ENCODE peak calls at places on chromosomes 4 and X, in five cellular contexts. M, J, N, Z and E are unnamed samples.

GRCh38 chrX:8139713-8140112 is 31.4 kb downstream of the VCX2 start:
- DNase-seq in N (no peak), Z (no peak), J (no peak), M (no peak), E (no peak)

GRCh38 chrX:153966283-153966688 is 5.3 kb downstream of the HCFC1 start:
- DNase-seq in M (no peak), N (no peak), Z (peak), J (no peak), E (no peak)

GRCh38 chr4:97841512-97841911 is 301.8 kb downstream of the STPG2 start:
- DNase-seq in N (no peak), Z (no peak), M (no peak), J (no peak), E (no peak)

GRCh38 chr4:20760053-20760452 is 59.8 kb downstream of the PACRGL start:
- DNase-seq in J (peak), N (no peak), M (no peak), Z (no peak), E (no peak)

GRCh38 chr4:24640433-24640832 is 56.1 kb upstream of the DHX15 start:
- DNase-seq in J (no peak), M (no peak), Z (no peak), N (no peak), E (no peak)

GRCh38 chr4:30938956-30939528 is 218.9 kb downstream of the PCDH7 start:
- DNase-seq in J (no peak), M (no peak), N (no peak), Z (no peak), E (no peak)

GRCh38 chr4:8162625-8163024 is 4.0 kb upstream of the ABLIM2 start:
- DNase-seq in M (no peak), N (no peak), J (no peak), Z (no peak), E (no peak)

GRCh38 chrX:85859426-85859825 is 187.9 kb downstream of the CHM start:
- DNase-seq in J (no peak), N (no peak), Z (no peak), M (peak), E (no peak)

GRCh38 chr4:8731364-8731763 is 138.8 kb downstream of the CPZ start:
- DNase-seq in J (peak), N (no peak), Z (no peak), M (no peak), E (no peak)

GRCh38 chr4:41881931-41882621 is 53.2 kb upstream of the TMEM33 start:
- DNase-seq in Z (no peak), N (no peak), M (peak), J (peak), E (no peak)

GRCh38 chr4:103996059-103996458 is 276.3 kb upstream of the TACR3 start:
- DNase-seq in M (no peak), Z (no peak), J (peak), N (no peak), E (no peak)

GRCh38 chr4:62917649-62918048 is 1491.6 kb downstream of the TECRL start:
- DNase-seq in N (no peak), M (no peak), J (no peak), Z (no peak), E (no peak)

GRCh38 chrX:96140796-96141195 is 543.8 kb upstream of the DIAPH2 start:
- DNase-seq in M (no peak), J (no peak), Z (no peak), N (no peak), E (no peak)

GRCh38 chr4:156496797-156497196 is 474.8 kb downstream of the PDGFC start:
- DNase-seq in Z (no peak), J (no peak), M (no peak), N (no peak), E (no peak)

GRCh38 chrX:15269618-15270521 is at the start of gene ASB9:
- DNase-seq in J (peak), M (peak), Z (peak), N (no peak), E (no peak)

GRCh38 chrX:73127700-73128241 is 48.5 kb upstream of the PABPC1L2A start:
- DNase-seq in J (peak), N (no peak), Z (peak), M (no peak), E (no peak)

GRCh38 chr4:79917246-79917645 is 155.8 kb downstream of the ANTXR2 start:
- DNase-seq in N (peak), Z (peak), M (no peak), J (peak), E (peak)

GRCh38 chr4:102535398-102536082 is 34.4 kb downstream of the NFKB1 start:
- DNase-seq in Z (no peak), J (no peak), N (no peak), M (no peak), E (no peak)

GRCh38 chr4:151408630-151409469 is at the start of gene FHIP1A:
- DNase-seq in M (peak), N (peak), Z (peak), J (peak), E (peak)

GRCh38 chr4:146637853-146638800 is 566 bp upstream of the POU4F2 start:
- DNase-seq in N (no peak), J (peak), Z (peak), M (peak), E (no peak)
- H3K4me3 ChIP-seq in N (no peak), J (peak), Z (peak), M (peak), E (no peak)

DNA sequence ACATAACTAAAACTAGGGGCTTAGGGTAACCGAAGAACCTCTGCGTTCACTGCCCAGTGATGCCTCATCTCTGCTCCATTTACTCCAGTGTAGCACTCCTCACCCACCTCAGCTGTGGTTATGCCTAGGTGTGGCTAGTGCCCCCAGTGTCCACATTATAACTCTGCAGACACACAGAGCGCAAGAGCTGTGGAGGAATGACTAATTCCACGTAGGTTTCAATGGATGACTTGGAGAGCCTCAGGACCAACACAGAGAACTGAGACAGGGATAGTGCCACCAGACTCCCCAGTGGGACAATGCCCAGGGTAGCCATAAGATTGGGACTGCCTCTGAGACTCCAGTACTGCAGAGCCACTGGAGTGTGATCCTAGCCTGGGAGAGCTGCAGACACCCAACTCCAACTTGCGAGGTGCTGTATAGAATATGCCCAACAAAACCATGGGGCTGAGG is 542.4 kb upstream of the DIPK2B start:
- DNase-seq in N (no peak), Z (no peak), J (peak), M (peak), E (no peak)
- TF ChIP-seq CTCF in N (peak), Z (no peak), J (peak), M (peak), E (peak)

GRCh38 chr4:139265654-139266053 is 14.4 kb downstream of the MGARP start:
- DNase-seq in J (no peak), N (no peak), M (no peak), Z (no peak), E (no peak)

GRCh38 chr4:139266208-139266582 is 13.8 kb downstream of the MGARP start:
- DNase-seq in N (no peak), Z (no peak), J (no peak), M (no peak), E (no peak)

GRCh38 chr4:139266583-139267257 is 13.3 kb downstream of the MGARP start:
- DNase-seq in J (peak), Z (peak), M (peak), N (peak), E (peak)

GRCh38 chr4:139267301-139267700 is 12.7 kb downstream of the MGARP start:
- DNase-seq in J (no peak), M (no peak), Z (no peak), N (no peak), E (no peak)
- H3K4me3 ChIP-seq in J (peak), M (no peak), Z (no peak), N (no peak), E (no peak)

GRCh38 chrX:48083212-48083611 is 11.8 kb upstream of the ZNF630 start:
- DNase-seq in N (no peak), M (peak), J (peak), Z (peak), E (no peak)
- TF ChIP-seq CTCF in N (peak), M (peak), J (peak), Z (peak), E (peak)

DNA sequence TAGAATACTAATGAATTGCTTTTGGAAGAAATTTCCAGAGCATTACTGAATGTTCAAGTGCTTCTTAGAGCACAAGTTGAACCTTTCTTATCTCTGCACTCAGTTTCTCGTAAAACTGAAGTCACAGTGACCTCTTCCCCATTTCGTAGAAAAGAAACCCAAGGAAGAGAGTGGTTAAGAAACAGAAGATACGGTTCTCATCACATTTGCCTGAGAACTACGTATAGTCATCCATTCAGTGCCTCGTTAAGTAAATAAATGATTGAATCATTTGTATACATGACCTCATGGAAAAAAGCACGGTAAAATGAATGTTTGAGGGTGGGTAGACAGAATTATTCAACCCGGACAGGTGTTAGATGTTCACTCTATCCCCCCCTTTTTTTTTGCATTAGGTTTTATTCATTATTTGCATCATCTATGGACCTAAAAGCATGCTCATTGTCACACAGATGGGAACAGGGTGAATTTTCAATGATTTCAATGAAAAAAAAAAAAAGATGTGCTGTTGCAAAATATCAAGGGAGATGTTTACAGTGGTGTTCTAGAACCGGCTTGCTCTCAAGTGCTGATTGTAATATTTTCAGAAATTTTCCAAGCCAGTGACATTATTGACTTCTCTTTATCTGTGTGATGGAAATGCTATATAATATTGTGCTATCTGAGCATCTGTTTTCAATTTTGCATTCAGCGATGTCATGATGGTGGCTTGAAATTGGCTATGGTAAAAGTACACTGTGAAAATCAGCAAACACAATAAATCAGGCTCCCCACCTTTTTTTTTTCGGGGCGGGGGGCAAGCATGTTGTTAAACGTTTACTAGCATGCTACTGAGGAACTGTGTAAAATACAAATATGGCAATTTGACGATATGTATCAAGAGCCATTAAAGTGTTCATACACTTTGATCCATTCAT is 4.3 kb downstream of the RHOH start:
- DNase-seq in J (no peak), M (peak), N (peak), Z (no peak), E (no peak)
- H3K4me3 ChIP-seq in J (no peak), M (no peak), N (peak), Z (no peak), E (peak)

DNA sequence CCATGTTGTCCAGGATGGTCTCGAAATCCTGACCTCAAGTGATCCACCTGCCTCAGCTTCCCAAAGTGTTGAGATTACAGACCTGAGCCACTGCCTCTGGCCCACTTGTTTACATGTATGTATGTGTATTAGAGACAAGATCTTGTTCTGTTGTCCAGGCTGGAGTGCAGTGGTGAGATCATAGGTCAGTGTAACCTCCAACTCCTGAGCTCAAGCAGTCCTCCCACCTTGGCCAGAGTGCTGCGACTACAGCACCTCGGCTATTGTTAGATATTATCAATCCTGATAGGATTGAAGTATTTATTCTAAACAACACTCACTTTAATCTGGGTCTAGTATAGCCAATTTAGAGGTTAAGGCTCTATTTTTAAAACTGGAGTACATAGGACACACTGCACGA is 36.0 kb downstream of the PAGE1 start:
- DNase-seq in M (no peak), N (no peak), J (no peak), Z (no peak), E (no peak)
- TF ChIP-seq CTCF in M (no peak), N (no peak), J (no peak), Z (no peak), E (no peak)